ENCODE peak calls at places on chromosomes 6 and 20, in five cellular contexts. F is activated T-cell treated with anti-CD3 and anti-CD28 coated beads for 1 hour; H is left colon; D is sciatic nerve; G is activated CD8-positive, alpha-beta T cell treated with anti-CD3 and anti-CD28 coated beads for 36 hours. U is an unnamed sample.
A peak's percentile ranks its signal among the peaks of the same experiment; 100 is the strongest.

GRCh38 chr6:167106401-167106800 is 16.5 kb upstream of the CCR6 start:
- DNase-seq in F (no peak), H (no peak), D (no peak), G (no peak), U (no peak)

GRCh38 chr6:14193524-14193923 is 76.0 kb downstream of the CD83 start:
- DNase-seq in F (no peak), H (no peak), D (no peak), G (no peak), U (no peak)

GRCh38 chr6:102907181-102907580 is 1513.7 kb downstream of the GRIK2 start:
- DNase-seq in F (no peak), H (no peak), D (no peak), G (no peak), U (no peak)

GRCh38 chr6:21219856-21220255 is 373.7 kb upstream of the SOX4 start:
- DNase-seq in F (no peak), H (no peak), D (no peak), G (no peak), U (no peak)

GRCh38 chr20:34834459-34834893 is 9.0 kb upstream of the NCOA6 start:
- DNase-seq in F (no peak), H (no peak), D (no peak), G (no peak), U (peak; percentile 42)

GRCh38 chr20:45983279-45983743 is 11.3 kb upstream of the ZNF335 start:
- DNase-seq in F (no peak), H (no peak), D (no peak), G (no peak), U (no peak)

GRCh38 chr6:111657146-111657545 is 51.5 kb upstream of the TRAF3IP2 start:
- DNase-seq in F (no peak), H (no peak), D (no peak), G (no peak), U (peak; percentile 83)

GRCh38 chr20:34637245-34638185 is 39.4 kb downstream of the PIGU start:
- DNase-seq in F (no peak), H (no peak), D (no peak), G (no peak), U (peak; percentile 62)

GRCh38 chr6:39307462-39307861 is 6.8 kb downstream of the KCNK17 start:
- DNase-seq in F (no peak), H (no peak), D (no peak), G (no peak), U (no peak)

GRCh38 chr20:32457476-32457986 is 99.4 kb downstream of the ASXL1 start:
- DNase-seq in F (no peak), H (peak; percentile 34), D (peak; percentile 81), G (no peak), U (peak; percentile 79)

GRCh38 chr6:21883528-21883927 is 290.0 kb downstream of the SOX4 start:
- DNase-seq in F (no peak), H (no peak), D (no peak), G (no peak), U (no peak)

GRCh38 chr6:3405679-3406078 is 51.2 kb downstream of the SLC22A23 start:
- DNase-seq in F (no peak), H (no peak), D (no peak), G (no peak), U (no peak)

U was measured in EL.